ENCODE peak calls at places on chromosome 10, in six cellular contexts. Z, V, G, M, C and I are unnamed samples.

GRCh38 chr10:47287365-47287802 is 12.6 kb upstream of the GDF10 start:
- DNase-seq in C (no peak), Z (no peak), M (no peak), V (no peak), G (no peak), I (no peak)

GRCh38 chr10:63819753-63820347 is 298.6 kb downstream of the REEP3 start:
- DNase-seq in Z (peak), C (no peak), V (no peak), M (no peak), G (peak), I (no peak)

GRCh38 chr10:131803863-131804425 is 96.9 kb upstream of the PPP2R2D start:
- DNase-seq in Z (no peak), V (no peak), M (no peak), C (peak), G (no peak), I (no peak)

GRCh38 chr10:13001887-13002212 is 337 bp upstream of the CCDC3 start:
- DNase-seq in G (no peak), V (no peak), C (no peak), M (no peak), Z (no peak), I (no peak)

GRCh38 chr10:92757066-92757716 is 67.4 kb downstream of the HHEX start:
- DNase-seq in V (no peak), Z (no peak), M (no peak), C (peak), G (peak), I (no peak)

GRCh38 chr10:126511917-126512487 is 123.7 kb upstream of the ADAM12 start:
- DNase-seq in C (no peak), G (no peak), V (no peak), Z (no peak), M (no peak), I (no peak)

GRCh38 chr10:69486922-69487730 is 35.9 kb downstream of the TSPAN15 start:
- DNase-seq in Z (no peak), C (no peak), M (no peak), V (no peak), G (no peak), I (no peak)

GRCh38 chr10:110017940-110018339 is 10.2 kb downstream of the ADD3 start:
- DNase-seq in G (no peak), Z (no peak), V (no peak), C (no peak), M (no peak), I (no peak)

GRCh38 chr10:92126100-92126650 is 164.7 kb downstream of the CPEB3 start:
- DNase-seq in M (no peak), V (no peak), C (no peak), G (peak), Z (no peak), I (no peak)

GRCh38 chr10:93384006-93384405 is 98.1 kb downstream of the MYOF start:
- DNase-seq in G (peak), V (no peak), C (no peak), Z (no peak), M (no peak), I (no peak)

GRCh38 chr10:79424221-79425073 is 21.0 kb downstream of the ZCCHC24 start:
- DNase-seq in C (no peak), M (no peak), V (no peak), Z (no peak), G (no peak), I (no peak)

GRCh38 chr10:17716161-17716560 is 35.8 kb upstream of the TMEM236 start:
- DNase-seq in Z (no peak), M (no peak), G (no peak), V (no peak), C (no peak), I (no peak)

GRCh38 chr10:91313761-91314520 is 93.5 kb downstream of the PCGF5 start:
- DNase-seq in C (no peak), M (no peak), Z (no peak), V (no peak), G (peak), I (no peak)

GRCh38 chr10:62264702-62265436 is 3.8 kb downstream of the RTKN2 start:
- DNase-seq in Z (peak), M (no peak), G (peak), V (no peak), C (no peak), I (no peak)

GRCh38 chr10:59847326-59847725 is 59.0 kb downstream of the CCDC6 start:
- DNase-seq in G (no peak), V (no peak), C (no peak), M (no peak), Z (no peak), I (no peak)

GRCh38 chr10:60069311-60069710 is 163.0 kb upstream of the CCDC6 start:
- DNase-seq in G (no peak), C (no peak), V (no peak), M (no peak), Z (no peak), I (no peak)

GRCh38 chr10:35384265-35384868 is 48.1 kb downstream of the CCNY start:
- DNase-seq in V (no peak), C (no peak), M (no peak), G (no peak), Z (no peak), I (no peak)

GRCh38 chr10:35331894-35332640 is 4.2 kb upstream of the CCNY start:
- DNase-seq in G (peak), Z (no peak), C (no peak), M (no peak), V (no peak), I (no peak)

GRCh38 chr10:71974489-71975011 is 10.4 kb downstream of the CHST3 start:
- DNase-seq in M (no peak), G (peak), V (peak), C (no peak), Z (no peak), I (no peak)

GRCh38 chr10:116888380-116889055 is 39.2 kb downstream of the ENO4 start:
- DNase-seq in M (no peak), G (peak), Z (no peak), C (no peak), V (no peak), I (no peak)

GRCh38 chr10:1853801-1854200 is 116.5 kb upstream of the ADARB2 start:
- DNase-seq in Z (no peak), M (no peak), G (no peak), C (no peak), V (no peak), I (no peak)

GRCh38 chr10:113226404-113226803 is 276.4 kb downstream of the TCF7L2 start:
- DNase-seq in Z (no peak), M (no peak), V (peak), C (peak), G (no peak), I (no peak)

GRCh38 chr10:114195079-114195478 is 15.9 kb downstream of the TDRD1 start:
- DNase-seq in G (no peak), C (no peak), Z (no peak), M (no peak), V (no peak), I (no peak)

GRCh38 chr10:22997102-22997501 is 69.2 kb downstream of the ARMC3 start:
- DNase-seq in Z (no peak), M (no peak), V (no peak), C (no peak), G (no peak), I (no peak)

GRCh38 chr10:44437837-44438752 is 53.2 kb upstream of the CXCL12 start:
- DNase-seq in C (no peak), V (no peak), Z (no peak), G (no peak), M (no peak), I (no peak)

GRCh38 chr10:65754112-65754511 is 1171.7 kb upstream of the LRRTM3 start:
- DNase-seq in Z (no peak), M (no peak), C (no peak), V (no peak), G (no peak), I (no peak)

GRCh38 chr10:131163444-131163843 is 148.1 kb downstream of the TCERG1L start:
- DNase-seq in M (no peak), G (no peak), Z (no peak), C (no peak), V (no peak), I (no peak)

GRCh38 chr10:100561005-100561404 is 25.3 kb downstream of the HIF1AN start:
- DNase-seq in G (no peak), V (no peak), M (no peak), Z (no peak), C (no peak), I (no peak)

GRCh38 chr10:128704716-128705115 is 578.5 kb upstream of the MKI67 start:
- DNase-seq in C (no peak), G (no peak), M (no peak), V (no peak), Z (no peak), I (no peak)

GRCh38 chr10:20935926-20936325 is 38.8 kb upstream of the NEBL start:
- DNase-seq in V (no peak), M (no peak), C (no peak), G (no peak), Z (no peak), I (no peak)

GRCh38 chr10:60495357-60495756 is 105.7 kb upstream of the ANK3 start:
- DNase-seq in V (no peak), C (no peak), M (no peak), Z (no peak), G (no peak), I (no peak)

GRCh38 chr10:84310470-84310869 is 17.9 kb upstream of the CCSER2 start:
- DNase-seq in Z (no peak), C (no peak), V (no peak), G (peak), M (no peak), I (no peak)

GRCh38 chr10:112361951-112362770 is 11.8 kb upstream of the ACSL5 start:
- DNase-seq in Z (no peak), M (peak), V (no peak), C (peak), G (peak), I (no peak)

GRCh38 chr10:48604039-48604407 is 850 bp downstream of the ARHGAP22 start:
- DNase-seq in Z (no peak), G (no peak), M (no peak), V (no peak), C (peak), I (no peak)

GRCh38 chr10:112227331-112227961 is 43.9 kb upstream of the GPAM start:
- DNase-seq in V (no peak), C (no peak), Z (no peak), M (no peak), G (no peak), I (no peak)

GRCh38 chr10:101287922-101288638 is 58.8 kb upstream of the LBX1 start:
- DNase-seq in C (no peak), V (no peak), Z (peak), M (no peak), G (no peak), I (no peak)

GRCh38 chr10:33556581-33556980 is 222.1 kb upstream of the NRP1 start:
- DNase-seq in Z (no peak), M (no peak), V (no peak), C (no peak), G (no peak), I (no peak)

GRCh38 chr10:28375399-28376354 is 72.8 kb upstream of the MPP7 start:
- DNase-seq in M (no peak), V (no peak), C (no peak), Z (no peak), G (peak), I (no peak)

GRCh38 chr10:120634629-120635028 is 177.6 kb downstream of the PLPP4 start:
- DNase-seq in Z (no peak), C (no peak), V (no peak), M (no peak), G (no peak), I (no peak)

GRCh38 chr10:89064764-89065163 is 74.2 kb downstream of the FAS start:
- DNase-seq in Z (no peak), V (no peak), M (no peak), G (no peak), C (no peak), I (no peak)